ENCODE peak calls at places on chromosome 17, in six cellular contexts. H is IMR-90, U is esophagus squamous epithelium, B is fibroblast of the aortic adventitia, S is endothelial cell, L is fibroblast of lung. D is an unnamed sample.

GRCh38 chr17:34412534-34412933 is 49.5 kb upstream of the CCL1 start:
- DNase-seq in S (no peak), U (no peak), L (no peak), H (no peak), B (no peak), D (no peak)

GRCh38 chr17:33871720-33872535 is 383.2 kb upstream of the CCL2 start:
- DNase-seq in L (peak; percentile 85), S (no peak), B (no peak), U (no peak), H (no peak), D (no peak)

GRCh38 chr17:71472809-71473789 is 647.7 kb upstream of the SOX9 start:
- DNase-seq in H (peak; percentile 70), U (no peak), B (peak; percentile 57), S (peak; percentile 31), L (peak; percentile 58), D (peak; percentile 42)

GRCh38 chr17:42387221-42387657 is 1.0 kb downstream of the STAT3 start:
- DNase-seq in U (no peak), B (peak; percentile 86), S (no peak), H (peak; percentile 74), L (peak; percentile 76), D (no peak)

GRCh38 chr17:27296427-27296979 is 2.6 kb downstream of the WSB1 start:
- DNase-seq in L (peak; percentile 75), U (no peak), B (peak; percentile 84), S (no peak), H (peak; percentile 85), D (no peak)

GRCh38 chr17:16415031-16415924 is at the start of gene TRPV2:
- DNase-seq in B (no peak), L (no peak), S (no peak), U (no peak), H (no peak), D (peak; percentile 74)

GRCh38 chr17:66755101-66755943 is 79.6 kb upstream of the CACNG5 start:
- DNase-seq in B (no peak), S (no peak), U (no peak), L (no peak), H (no peak), D (no peak)

GRCh38 chr17:18184143-18185007 is 747 bp downstream of the ALKBH5 start:
- DNase-seq in L (peak; percentile 48), B (peak; percentile 42), S (peak; percentile 26), U (no peak), H (peak; percentile 55), D (peak; percentile 63)

GRCh38 chr17:10290046-10290445 is 82.8 kb downstream of the MYH13 start:
- DNase-seq in U (no peak), S (no peak), L (no peak), B (peak; percentile 25), H (no peak), D (no peak)

GRCh38 chr17:40268141-40268712 is 19.5 kb upstream of the CDC6 start:
- DNase-seq in B (no peak), H (peak; percentile 26), L (peak; percentile 61), U (no peak), S (no peak), D (no peak)

GRCh38 chr17:34556384-34556783 is 23.0 kb upstream of the TMEM132E start:
- DNase-seq in L (no peak), H (peak; percentile 16), S (peak; percentile 59), U (no peak), B (peak; percentile 20), D (no peak)

GRCh38 chr17:63827002-63827800 is at the start of the genes FTSJ3 and PSMC5:
- DNase-seq in S (peak; percentile 85), H (peak; percentile 93), B (peak; percentile 96), U (peak; percentile 79), L (peak; percentile 94), D (peak; percentile 91)
- TF ChIP-seq CTCF in S (peak; percentile 15), H (peak; percentile 27), B (peak; percentile 48), U (peak; percentile 39), L (peak; percentile 51), D (peak; percentile 77)

DNA sequence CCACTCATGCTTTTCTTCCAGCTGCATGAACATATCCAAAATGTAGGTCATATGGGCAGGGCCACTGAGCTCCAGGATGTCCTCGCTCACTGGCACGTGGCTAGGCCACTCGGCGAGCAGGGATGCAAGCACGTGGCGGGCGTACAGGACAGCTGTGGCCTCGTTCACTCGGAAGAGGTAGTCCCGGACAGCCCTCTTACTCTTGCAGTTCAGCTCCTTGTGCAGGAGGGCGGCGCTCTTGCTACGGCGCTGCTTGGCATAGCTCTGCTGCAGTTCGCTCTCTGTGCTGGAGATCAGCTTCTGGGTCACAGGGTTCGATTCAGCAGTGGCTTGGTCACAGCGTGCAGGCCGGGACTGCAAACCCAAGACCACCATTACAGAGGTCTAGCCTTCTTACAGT is 53.1 kb upstream of the ATP2A3 start:
- DNase-seq in H (no peak), S (no peak), B (no peak), U (no peak), L (no peak), D (no peak)
- TF ChIP-seq CTCF in H (peak; percentile 5), S (peak; percentile 26), B (peak; percentile 13), U (no peak), L (no peak), D (peak; percentile 35)

GRCh38 chr17:64496786-64497564 is at the start of gene POLG2:
- DNase-seq in U (peak; percentile 52), B (peak; percentile 90), H (peak; percentile 91), L (peak; percentile 93), S (peak; percentile 89), D (peak; percentile 89)
- TF ChIP-seq CTCF in U (peak; percentile 21), B (peak; percentile 60), H (peak; percentile 41), L (peak; percentile 55), S (peak; percentile 42), D (peak; percentile 54)

DNA sequence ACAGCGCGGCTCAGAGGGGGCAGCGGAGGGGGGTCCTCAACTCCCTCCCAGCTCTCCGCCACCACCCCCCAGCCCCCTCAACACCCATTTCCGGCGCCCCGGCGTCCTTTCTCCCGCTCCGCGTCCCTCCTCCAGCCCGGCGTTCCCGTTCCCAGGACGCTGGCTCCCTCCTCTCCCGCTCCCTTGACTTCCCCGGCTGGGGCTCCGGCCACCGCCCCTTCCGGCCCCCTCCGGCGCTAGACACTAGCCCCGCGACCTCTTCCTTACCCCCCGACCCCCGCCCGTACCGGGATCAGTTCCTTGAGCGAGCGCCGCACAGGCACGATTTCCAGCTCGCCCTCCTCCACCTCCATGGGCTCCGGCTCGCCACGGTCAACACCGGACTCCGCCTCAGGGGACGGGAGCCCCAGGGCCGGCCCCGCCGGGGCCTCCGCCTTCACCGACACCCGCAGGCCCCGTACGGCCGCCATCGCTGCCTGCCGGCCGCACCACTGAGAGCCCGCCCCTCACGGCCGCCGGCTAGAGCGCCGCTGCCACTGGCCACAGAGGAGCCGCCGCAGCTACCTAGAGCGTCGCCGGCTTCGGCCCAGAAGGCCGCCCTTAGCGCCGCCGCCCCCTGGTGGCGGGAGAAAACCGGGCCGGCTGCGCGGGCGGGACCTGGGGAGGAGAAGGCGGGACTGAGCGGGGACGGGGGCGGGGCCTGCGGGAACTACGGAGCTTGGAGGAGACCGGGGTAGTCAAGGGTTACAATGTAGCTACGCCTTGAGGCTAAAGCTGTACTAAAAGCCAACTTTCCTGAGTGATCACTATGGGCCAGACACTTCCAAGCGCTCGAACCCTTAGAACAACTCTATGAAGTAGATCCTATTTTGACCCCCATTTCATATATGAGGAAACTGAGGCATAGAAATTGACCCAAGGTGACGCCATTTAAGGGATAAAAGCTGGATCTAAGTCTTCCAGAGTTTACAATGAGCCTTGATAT is at the start of gene NCBP3:
- DNase-seq in S (peak; percentile 98), U (peak; percentile 33), H (peak; percentile 91), B (peak; percentile 89), L (peak; percentile 92), D (peak; percentile 98)
- TF ChIP-seq CTCF in S (peak; percentile 97), U (peak; percentile 97), H (peak; percentile 98), B (peak; percentile 83), L (peak; percentile 60), D (peak; percentile 96)

DNA sequence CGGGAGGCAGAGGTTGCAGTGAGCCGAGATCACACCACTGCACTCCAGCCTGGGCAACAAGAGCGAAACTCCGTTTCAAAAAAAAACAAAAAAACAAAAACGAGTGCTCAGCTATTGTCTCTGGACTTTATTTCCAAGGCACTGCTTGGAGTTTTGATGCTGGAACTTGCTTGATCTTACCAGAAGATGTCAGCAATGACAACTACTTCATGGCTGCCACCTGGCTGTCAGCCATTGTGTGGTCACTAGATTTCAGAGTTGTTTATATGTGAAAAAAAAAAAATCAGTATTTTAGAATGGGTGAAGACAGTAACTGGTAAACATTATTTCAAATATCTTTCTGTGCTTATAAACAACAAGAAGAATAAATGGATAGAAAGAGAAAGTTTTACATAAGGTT is 26.3 kb upstream of the OR4D1 start:
- DNase-seq in S (no peak), U (no peak), B (peak; percentile 22), L (peak; percentile 35), H (peak; percentile 22), D (no peak)
- TF ChIP-seq CTCF in S (no peak), U (no peak), B (no peak), L (peak; percentile 26), H (no peak), D (peak; percentile 29)

DNA sequence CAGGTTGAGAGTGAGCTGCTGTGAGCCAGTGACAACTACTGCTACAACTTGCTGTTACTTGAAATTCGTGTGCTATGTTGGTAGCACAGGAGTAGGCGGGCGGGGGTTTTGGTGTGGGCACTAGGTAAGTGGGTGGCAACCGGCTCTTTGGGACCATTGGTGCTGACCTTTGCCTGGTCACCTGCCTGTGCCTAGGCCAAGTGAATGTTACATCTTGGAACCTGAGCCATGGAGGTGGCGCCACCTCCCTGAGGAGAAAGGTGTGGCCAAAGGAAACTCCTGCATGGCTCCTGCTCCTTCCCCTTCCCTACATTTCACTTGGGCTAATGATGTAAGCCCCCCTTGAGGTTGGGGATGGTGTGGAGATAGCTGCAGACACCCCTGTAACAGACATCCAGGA is 25.4 kb upstream of the ARHGAP23 start:
- DNase-seq in H (no peak), U (no peak), S (no peak), L (no peak), B (no peak), D (no peak)
- TF ChIP-seq CTCF in H (no peak), U (no peak), S (no peak), L (no peak), B (no peak), D (no peak)

DNA sequence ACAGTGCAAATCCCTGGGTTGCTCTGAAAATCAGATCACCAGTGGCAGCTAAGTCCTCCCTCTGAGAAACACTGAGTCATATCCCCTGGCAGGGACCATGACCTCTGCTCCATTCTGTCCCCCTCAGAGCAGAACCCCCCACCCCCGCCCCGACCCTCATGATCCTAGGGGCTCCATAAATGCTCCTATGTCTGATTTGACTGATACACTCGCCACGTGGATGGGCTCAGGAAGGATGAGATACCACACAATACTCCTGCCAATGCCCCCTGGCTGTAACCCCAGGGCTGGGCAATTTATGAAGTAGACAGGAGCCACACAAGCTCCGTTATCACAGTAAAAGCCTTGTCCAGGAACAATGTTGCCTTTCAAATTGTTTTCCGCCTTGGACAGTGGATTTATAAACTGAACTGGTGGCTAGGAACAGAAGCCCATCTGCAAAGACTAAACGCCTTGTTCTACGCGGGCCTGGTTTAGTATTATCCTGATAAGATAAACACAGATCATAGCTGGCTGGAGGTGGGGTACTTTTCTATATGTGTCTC is 394.8 kb downstream of the SLC39A11 start:
- DNase-seq in H (peak; percentile 25), L (no peak), B (no peak), U (no peak), S (no peak), D (no peak)
- TF ChIP-seq CTCF in H (no peak), L (no peak), B (no peak), U (no peak), S (no peak), D (no peak)

GRCh38 chr17:28849281-28849680 is 5.5 kb upstream of the ERAL1 start:
- DNase-seq in U (no peak), S (no peak), B (peak; percentile 17), H (no peak), L (no peak), D (no peak)
- TF ChIP-seq CTCF in U (no peak), S (no peak), B (peak; percentile 12), H (peak; percentile 17), L (peak; percentile 11), D (peak; percentile 21)

GRCh38 chr17:1455291-1455747 is 713 bp downstream of the CRK start:
- DNase-seq in B (peak; percentile 68), U (no peak), L (peak; percentile 67), S (peak; percentile 68), H (peak; percentile 67), D (peak; percentile 60)
- TF ChIP-seq CTCF in B (peak; percentile 79), U (peak; percentile 33), L (peak; percentile 77), S (peak; percentile 51), H (peak; percentile 54), D (peak; percentile 36)